ENCODE peak calls at places on chromosomes 5 and 9, in four cellular contexts. J is H1, R is WTC11, E is SK-N-SH. X is an unnamed sample.

GRCh38 chr9:76390656-76391055 is 3.6 kb downstream of the RFK start:
- DNase-seq in J (no peak), R (no peak), E (no peak), X (no peak)

GRCh38 chr5:109996246-109996645 is 306.5 kb downstream of the MAN2A1 start:
- DNase-seq in J (no peak), R (no peak), E (no peak), X (no peak)

GRCh38 chr5:113371788-113372196 is 63.0 kb downstream of the TSSK1B start:
- DNase-seq in J (no peak), R (no peak), E (no peak), X (no peak)

GRCh38 chr5:113215401-113216060 is 219.3 kb downstream of the TSSK1B start:
- DNase-seq in J (no peak), R (no peak), E (no peak), X (no peak)

GRCh38 chr5:55306641-55307382 is 682 bp downstream of the DHX29 start:
- DNase-seq in J (no peak), R (no peak), E (peak), X (peak)

GRCh38 chr9:121599186-121599871 is 52.1 kb upstream of the DAB2IP start:
- DNase-seq in J (peak), R (peak), E (peak), X (no peak)

GRCh38 chr9:98871456-98872065 is 64.1 kb downstream of the GALNT12 start:
- DNase-seq in J (no peak), R (no peak), E (no peak), X (no peak)

GRCh38 chr9:134716067-134716466 is 74.5 kb downstream of the COL5A1 start:
- DNase-seq in J (no peak), R (no peak), E (peak), X (no peak)

GRCh38 chr5:39257554-39257953 is 38.2 kb upstream of the FYB1 start:
- DNase-seq in J (no peak), R (no peak), E (no peak), X (no peak)

GRCh38 chr9:90960941-90961340 is 159.3 kb downstream of the SYK start:
- DNase-seq in J (no peak), R (no peak), E (no peak), X (no peak)

GRCh38 chr5:169875091-169875727 is 105.1 kb downstream of the INSYN2B start:
- DNase-seq in J (no peak), R (no peak), E (no peak), X (no peak)

GRCh38 chr5:112289465-112289864 is 129.6 kb downstream of the EPB41L4A start:
- DNase-seq in J (no peak), R (peak), E (no peak), X (no peak)

GRCh38 chr9:95627802-95628201 is 111.0 kb upstream of the PTCH1 start:
- DNase-seq in J (no peak), R (no peak), E (no peak), X (no peak)

GRCh38 chr9:34994429-34995287 is 5.1 kb downstream of the DNAJB5 start:
- DNase-seq in J (no peak), R (peak), E (peak), X (peak)

GRCh38 chr9:101716629-101717028 is 21.8 kb downstream of the GRIN3A start:
- DNase-seq in J (no peak), R (no peak), E (no peak), X (no peak)

GRCh38 chr5:15550502-15551115 is 50.6 kb downstream of the FBXL7 start:
- DNase-seq in J (no peak), R (no peak), E (no peak), X (no peak)

GRCh38 chr9:98101868-98102273 is 17.2 kb downstream of the TRIM14 start:
- DNase-seq in J (no peak), R (no peak), E (no peak), X (no peak)

GRCh38 chr5:142475102-142475501 is 150.3 kb upstream of the SPRY4 start:
- DNase-seq in J (peak), R (peak), E (no peak), X (no peak)

GRCh38 chr5:172282277-172283019 is 1.1 kb downstream of the UBTD2 start:
- DNase-seq in J (no peak), R (no peak), E (no peak), X (no peak)

GRCh38 chr5:123810253-123810652 is 298.3 kb downstream of the CSNK1G3 start:
- DNase-seq in J (no peak), R (no peak), E (no peak), X (no peak)

GRCh38 chr5:127739807-127740384 is 36.7 kb downstream of the CCDC192 start:
- DNase-seq in J (no peak), R (no peak), E (no peak), X (no peak)

GRCh38 chr5:76175051-76175666 is 92.0 kb downstream of the SV2C start:
- DNase-seq in J (peak), R (peak), E (peak), X (peak)

GRCh38 chr5:35230043-35230611 is at the start of gene PRLR:
- DNase-seq in J (no peak), R (peak), E (peak), X (no peak)

GRCh38 chr9:130715270-130716077 is 21.9 kb downstream of the EXOSC2 start:
- DNase-seq in J (no peak), R (no peak), E (no peak), X (no peak)

GRCh38 chr5:72531496-72532190 is 24.4 kb upstream of the ZNF366 start:
- DNase-seq in J (no peak), R (no peak), E (no peak), X (no peak)

GRCh38 chr9:113471566-113471965 is 8.0 kb downstream of the RGS3 start:
- DNase-seq in J (no peak), R (peak), E (no peak), X (no peak)

GRCh38 chr9:133371261-133371711 is 4.6 kb downstream of the SURF4 start:
- DNase-seq in J (no peak), R (no peak), E (no peak), X (no peak)

GRCh38 chr5:135230326-135230925 is 168.6 kb downstream of the MACROH2A1 start:
- DNase-seq in J (no peak), R (no peak), E (no peak), X (peak)

GRCh38 chr5:140342287-140342686 is 4.1 kb downstream of the HBEGF start:
- DNase-seq in J (no peak), R (no peak), E (no peak), X (no peak)

GRCh38 chr9:133540336-133541025 is 6.0 kb downstream of the ADAMTSL2 start:
- DNase-seq in J (no peak), R (no peak), E (no peak), X (no peak)

GRCh38 chr5:945691-946541 is 53.2 kb downstream of the TRIP13 start:
- DNase-seq in J (no peak), R (no peak), E (peak), X (no peak)

GRCh38 chr9:111131219-111131618 is 92.9 kb upstream of the LPAR1 start:
- DNase-seq in J (no peak), R (no peak), E (no peak), X (no peak)

GRCh38 chr9:135817951-135818717 is 89.2 kb downstream of the CAMSAP1 start:
- DNase-seq in J (no peak), R (no peak), E (no peak), X (no peak)

GRCh38 chr9:111904889-111905288 is 8.3 kb downstream of the UGCG start:
- DNase-seq in J (no peak), R (no peak), E (no peak), X (no peak)

GRCh38 chr9:81125446-81126092 is 563.8 kb downstream of the TLE1 start:
- DNase-seq in J (no peak), R (no peak), E (no peak), X (no peak)

GRCh38 chr5:124806026-124806856 is 59.8 kb upstream of the ZNF608 start:
- DNase-seq in J (peak), R (peak), E (peak), X (peak)

GRCh38 chr9:86500667-86501435 is 146.6 kb upstream of the TUT7 start:
- DNase-seq in J (no peak), R (no peak), E (no peak), X (no peak)

GRCh38 chr9:35852267-35852815 is 17.9 kb downstream of the OR13J1 start:
- DNase-seq in J (no peak), R (no peak), E (no peak), X (no peak)

GRCh38 chr5:2756211-2756746 is 4.8 kb upstream of the IRX2 start:
- DNase-seq in J (no peak), R (peak), E (no peak), X (no peak)
- TF ChIP-seq TEAD4 in J (peak), R (no peak), E (no peak), X (no peak)

DNA sequence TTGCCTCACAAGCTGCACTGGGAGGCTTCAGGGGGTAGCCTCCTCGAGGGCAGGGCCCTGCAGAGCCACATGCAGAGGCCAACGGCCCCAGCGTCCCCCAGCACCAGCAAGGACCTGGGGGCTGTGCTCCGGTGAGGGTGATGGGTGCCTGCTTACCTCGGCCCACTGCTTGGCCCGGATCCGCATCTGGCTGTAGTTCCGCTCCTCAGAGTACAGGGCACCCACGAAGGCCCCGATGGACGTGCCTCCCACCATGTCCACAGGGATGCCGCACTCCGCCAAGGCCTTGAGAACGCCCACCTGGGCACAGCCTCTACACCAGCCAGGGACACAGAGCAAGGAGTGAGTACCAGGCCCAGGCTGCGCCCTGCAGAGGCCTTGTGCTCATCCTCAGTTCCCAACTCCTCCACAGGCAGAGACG is 8.0 kb upstream of the NSMF start:
- DNase-seq in J (no peak), R (no peak), E (no peak), X (no peak)
- TF ChIP-seq TEAD4 in J (no peak), R (no peak), E (no peak), X (no peak)

GRCh38 chr9:127680846-127681245 is 25.9 kb upstream of the CFAP157 start:
- DNase-seq in J (no peak), R (no peak), E (no peak), X (no peak)
- TF ChIP-seq TEAD4 in J (no peak), R (no peak), E (no peak), X (no peak)

DNA sequence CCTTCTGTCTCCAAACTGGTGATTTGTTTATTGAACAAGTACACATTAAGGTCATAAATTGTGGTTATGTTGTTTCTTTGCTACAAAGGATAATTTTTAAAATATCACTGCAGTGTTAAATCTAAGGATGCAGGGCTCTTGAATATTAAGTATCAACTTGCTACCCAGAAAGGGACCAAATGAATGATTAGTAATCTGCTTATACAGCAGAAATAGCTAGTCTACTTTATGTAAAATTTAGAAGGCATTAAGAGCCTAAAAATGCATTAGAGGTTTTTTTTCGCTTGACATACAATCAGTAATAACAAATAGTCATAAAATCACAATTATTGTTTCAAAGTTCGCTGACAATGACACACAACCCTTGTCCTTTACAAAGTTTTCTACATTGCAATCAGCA is 292.8 kb downstream of the CDH18 start:
- DNase-seq in J (no peak), R (no peak), E (no peak), X (no peak)
- TF ChIP-seq TEAD4 in J (no peak), R (no peak), E (no peak), X (no peak)

DNA sequence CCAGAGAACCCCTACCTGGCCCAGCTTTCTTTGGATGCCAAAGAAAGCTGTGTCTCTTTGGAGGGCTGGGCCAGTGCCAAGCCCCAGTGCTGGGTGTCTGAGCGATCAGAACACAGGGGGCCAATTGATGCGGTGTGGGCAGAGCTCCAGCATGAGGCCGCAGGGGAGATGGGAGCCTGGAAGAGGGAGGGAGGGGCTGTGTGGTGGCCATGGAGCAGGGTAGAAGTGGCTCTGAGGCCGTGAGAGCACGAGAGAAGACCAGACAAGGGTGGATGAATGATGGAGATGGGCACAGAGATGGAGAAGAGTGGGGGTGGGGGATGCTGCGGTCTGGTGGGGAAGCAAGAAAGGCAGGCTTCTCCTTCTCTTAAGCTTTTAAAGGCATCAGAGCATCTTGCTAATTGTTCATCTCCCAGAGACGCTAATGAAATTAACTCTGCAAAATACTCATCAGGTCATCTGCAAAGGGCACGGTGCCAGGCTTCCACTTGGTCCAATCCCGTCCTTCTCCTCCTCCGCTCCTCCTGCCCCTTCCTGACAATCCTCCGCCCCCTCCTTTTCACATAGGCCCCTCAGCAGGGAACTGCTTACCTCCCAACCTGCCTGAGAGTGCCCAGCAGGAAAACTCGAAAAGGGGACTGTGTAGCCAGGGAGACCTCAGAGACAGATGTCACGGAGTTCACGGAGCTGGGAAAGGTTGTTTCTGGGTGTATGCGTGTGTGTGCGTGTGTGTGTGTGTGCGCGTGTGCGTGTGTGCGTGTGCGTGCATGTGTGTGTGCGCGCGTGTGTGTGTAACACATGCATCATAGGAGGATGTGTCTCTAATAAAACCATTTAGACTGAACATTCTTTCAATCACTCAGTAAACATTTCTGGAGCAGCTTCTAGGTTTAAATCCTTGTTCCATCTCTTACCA is 7.1 kb upstream of the UNC5A start:
- DNase-seq in J (no peak), R (no peak), E (peak), X (no peak)
- TF ChIP-seq TEAD4 in J (no peak), R (no peak), E (no peak), X (no peak)

GRCh38 chr9:4836676-4837075 is 43.9 kb downstream of the RCL1 start:
- DNase-seq in J (no peak), R (no peak), E (no peak), X (no peak)

GRCh38 chr9:4839470-4839912 is 46.7 kb downstream of the RCL1 start:
- DNase-seq in J (no peak), R (no peak), E (no peak), X (no peak)

GRCh38 chr9:4837126-4837767 is 44.5 kb downstream of the RCL1 start:
- DNase-seq in J (no peak), R (no peak), E (no peak), X (no peak)

GRCh38 chr9:4840018-4840417 is 47.3 kb downstream of the RCL1 start:
- DNase-seq in J (no peak), R (no peak), E (no peak), X (no peak)

GRCh38 chr9:4837768-4838546 is 45.2 kb downstream of the RCL1 start:
- DNase-seq in J (no peak), R (no peak), E (no peak), X (no peak)
- TF ChIP-seq TEAD4 in J (no peak), R (no peak), E (no peak), X (no peak)